ENCODE peak calls at places on chromosomes 4 and X, in five cellular contexts. E is breast epithelium, K is esophagus muscularis mucosa, H is OCI-LY7, O is osteoblast. B is an unnamed sample. For H3K4me1, the result is how much of the 10 kb centered on the place peaks cover.

GRCh38 chr4:127829014-127829413 is 46.9 kb downstream of the HSPA4L start:
- DNase-seq in E (no peak), K (no peak), H (no peak), O (no peak), B (no peak)

GRCh38 chrX:134734343-134735001 is 76.2 kb upstream of the PLAC1 start:
- DNase-seq in E (no peak), K (no peak), H (no peak), O (peak), B (no peak)

GRCh38 chr4:176340871-176341685 is 21.3 kb downstream of the SPCS3 start:
- DNase-seq in E (no peak), K (no peak), H (peak), O (peak), B (peak)

GRCh38 chrX:48891402-48892288 is 5.9 kb downstream of the TIMM17B start:
- DNase-seq in E (peak), K (peak), H (peak), O (peak), B (peak)

GRCh38 chr4:140138428-140138827 is 15.6 kb downstream of the MAML3 start:
- DNase-seq in E (no peak), K (no peak), H (no peak), O (no peak), B (no peak)

GRCh38 chr4:112182604-112183003 is 37.4 kb downstream of the FAM241A start:
- DNase-seq in E (no peak), K (no peak), H (no peak), O (no peak), B (no peak)

GRCh38 chr4:123898941-123899666 is 502.5 kb downstream of the SPRY1 start:
- DNase-seq in E (no peak), K (no peak), H (no peak), O (peak), B (no peak)

GRCh38 chrX:106378616-106379015 is 210.5 kb downstream of the PWWP3B start:
- DNase-seq in E (no peak), K (no peak), H (no peak), O (no peak), B (peak)

GRCh38 chr4:122914292-122914904 is 8.0 kb downstream of the NUDT6 start:
- DNase-seq in E (no peak), K (no peak), H (peak), O (no peak), B (peak)

GRCh38 chr4:26237916-26238315 is 82.9 kb upstream of the RBPJ start:
- DNase-seq in E (no peak), K (peak), H (no peak), O (no peak), B (no peak)

GRCh38 chr4:74104145-74104544 is 5.2 kb upstream of the CXCL2 start:
- DNase-seq in E (no peak), K (no peak), H (no peak), O (no peak), B (no peak)

GRCh38 chr4:169335331-169335730 is 64.6 kb upstream of the SH3RF1 start:
- DNase-seq in E (no peak), K (no peak), H (no peak), O (peak), B (no peak)

GRCh38 chr4:169332595-169332994 is 61.8 kb upstream of the SH3RF1 start:
- DNase-seq in E (no peak), K (peak), H (no peak), O (no peak), B (no peak)

GRCh38 chr4:169333265-169333664 is 62.5 kb upstream of the SH3RF1 start:
- DNase-seq in E (no peak), K (no peak), H (no peak), O (no peak), B (no peak)

GRCh38 chr4:169337510-169337909 is 66.8 kb upstream of the SH3RF1 start:
- DNase-seq in E (no peak), K (no peak), H (no peak), O (peak), B (no peak)

DNA sequence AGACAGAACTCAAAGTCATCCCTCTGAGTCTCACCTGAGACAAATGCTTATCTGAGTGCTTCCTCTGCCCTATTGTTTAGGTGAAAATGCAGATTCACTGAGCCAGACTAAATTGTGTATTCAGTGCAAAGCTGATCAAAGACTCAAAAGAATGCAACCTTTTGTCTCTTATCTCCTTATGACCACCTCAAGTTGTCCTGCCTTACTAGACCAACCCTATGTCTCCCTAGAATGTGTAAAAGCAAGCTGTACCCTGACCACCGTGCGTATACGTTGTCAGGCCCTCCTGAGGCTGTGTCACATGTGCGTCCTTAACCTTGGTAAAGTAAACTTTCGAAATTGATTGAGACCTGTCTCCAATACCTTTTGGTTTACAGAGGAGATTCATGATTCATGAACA is 63.6 kb upstream of the SH3RF1 start:
- DNase-seq in E (no peak), K (no peak), H (no peak), O (no peak), B (no peak)
- H3K27ac ChIP-seq in E (peak), K (no peak), H (no peak), O (peak), B (no peak)

DNA sequence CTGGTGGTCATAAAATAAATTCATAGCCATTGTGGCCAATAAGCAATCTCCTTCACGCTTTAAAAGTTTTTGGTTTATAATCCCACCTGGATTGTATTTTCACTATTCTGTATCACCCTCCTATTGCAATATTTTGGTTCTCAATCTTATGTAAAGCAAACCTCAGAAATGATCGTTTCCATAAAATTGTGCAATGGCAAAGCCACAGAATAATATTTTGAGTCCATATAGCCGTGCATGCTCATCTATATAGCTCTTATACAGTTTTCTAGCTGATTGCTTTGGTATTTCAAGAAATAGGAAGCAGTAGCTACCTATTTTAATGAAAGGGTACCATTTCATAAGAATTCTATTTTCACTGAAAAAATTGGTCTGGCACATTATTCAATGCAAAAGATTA is 10.0 kb upstream of the HAND2 start:
- DNase-seq in E (no peak), K (no peak), H (no peak), O (no peak), B (no peak)
- H3K4me1 ChIP-seq in E (under half), K (under half), H (under half), O (under half), B (under half)

GRCh38 chrX:38804481-38805293 is 3.4 kb downstream of the MID1IP1 start:
- DNase-seq in E (no peak), K (no peak), H (peak), O (peak), B (peak)

GRCh38 chrX:38806875-38807601 is 5.8 kb downstream of the MID1IP1 start:
- DNase-seq in E (no peak), K (no peak), H (peak), O (no peak), B (no peak)

GRCh38 chrX:38806054-38806389 is 4.8 kb downstream of the MID1IP1 start:
- DNase-seq in E (no peak), K (no peak), H (peak), O (no peak), B (no peak)

GRCh38 chrX:38805294-38806053 is 4.2 kb downstream of the MID1IP1 start:
- DNase-seq in E (peak), K (no peak), H (peak), O (peak), B (peak)

DNA sequence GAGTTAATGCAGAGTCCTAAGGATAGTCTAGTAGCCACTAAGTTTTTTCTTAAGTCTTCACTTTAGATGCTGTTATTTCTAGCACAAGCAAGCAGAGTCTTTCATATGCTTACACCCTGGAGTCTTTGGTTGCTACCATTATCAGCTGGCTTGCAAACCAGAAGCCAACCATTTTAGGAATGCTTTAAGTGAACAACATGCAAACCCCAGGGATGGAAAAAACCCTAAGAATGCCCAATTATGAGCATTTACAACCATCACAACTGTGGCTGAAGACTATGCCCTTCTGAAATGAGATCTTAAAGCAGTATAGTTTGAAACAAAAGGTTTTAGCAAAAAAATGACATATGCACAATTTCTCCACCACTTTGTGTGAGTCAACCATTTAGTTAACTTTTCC is 6.6 kb downstream of the MID1IP1 start:
- DNase-seq in E (no peak), K (no peak), H (peak), O (no peak), B (no peak)
- H3K4me3 ChIP-seq in E (no peak), K (no peak), H (peak), O (no peak), B (no peak)

GRCh38 chrX:130906776-130907175 is 3.8 kb upstream of the ENOX2 start:
- DNase-seq in E (no peak), K (no peak), H (no peak), O (no peak), B (no peak)

GRCh38 chrX:130902783-130903613 is at the start of gene ENOX2:
- DNase-seq in E (peak), K (peak), H (peak), O (peak), B (peak)

GRCh38 chrX:130896816-130897508 is 6.0 kb downstream of the ENOX2 start:
- DNase-seq in E (no peak), K (no peak), H (no peak), O (no peak), B (no peak)

GRCh38 chrX:130902446-130902782 is 595 bp downstream of the ENOX2 start:
- DNase-seq in E (no peak), K (no peak), H (no peak), O (peak), B (no peak)
- H3K27ac ChIP-seq in E (no peak), K (peak), H (no peak), O (peak), B (peak)

GRCh38 chr4:87144346-87144745 is 76.1 kb downstream of the KLHL8 start:
- DNase-seq in E (no peak), K (no peak), H (no peak), O (no peak), B (no peak)

GRCh38 chr4:87141428-87141827 is 79.0 kb downstream of the KLHL8 start:
- DNase-seq in E (no peak), K (no peak), H (no peak), O (no peak), B (no peak)
- H3K4me1 ChIP-seq in E (under half), K (under half), H (under half), O (under half), B (under half)

DNA sequence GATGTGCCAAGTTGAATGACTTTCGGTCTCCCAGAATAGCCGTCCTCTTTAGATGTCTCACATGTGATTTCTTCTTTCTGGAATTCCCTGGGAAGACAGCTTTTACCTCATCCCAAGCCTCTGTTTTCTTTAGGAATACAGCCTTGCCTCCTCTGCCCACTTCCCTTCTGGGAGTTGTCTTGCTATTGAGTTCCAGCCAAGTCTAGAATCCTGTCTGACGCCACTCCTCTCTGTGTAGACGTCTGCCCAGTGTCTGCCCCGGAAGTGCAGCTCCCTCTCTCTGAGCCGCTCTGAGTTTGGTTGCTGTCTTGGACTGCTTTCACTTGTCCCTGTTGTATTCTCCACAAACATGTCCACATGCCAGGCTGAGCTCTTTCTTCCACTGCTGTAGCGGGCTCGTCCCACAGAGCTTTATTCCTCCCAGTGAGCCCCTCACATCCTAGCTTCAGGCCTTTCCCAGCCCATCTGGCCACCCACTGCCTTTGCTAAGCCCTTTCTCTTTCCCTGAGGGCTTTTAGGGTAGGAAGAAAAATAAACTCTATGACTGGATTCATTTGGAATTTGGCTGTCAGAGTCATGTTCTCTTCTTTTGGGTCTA is 9.0 kb upstream of the IGFBP7 start:
- DNase-seq in E (peak), K (no peak), H (no peak), O (peak), B (no peak)
- H3K4me3 ChIP-seq in E (peak), K (peak), H (no peak), O (peak), B (no peak)

B was measured in CD4-positive, alpha-beta memory T cell.